ENCODE peak calls at places on chromosomes 4 and X, in five cellular contexts. F is small intestine, P is adipocyte, V is fibroblast of lung, I is pancreas. R is an unnamed sample.

GRCh38 chr4:163607292-163607691 is 112.8 kb downstream of the TMA16 start:
- DNase-seq in F (no peak), P (no peak), V (peak; percentile 22), I (no peak), R (no peak)

GRCh38 chrX:74531081-74531480 is 83.3 kb downstream of the RLIM start:
- DNase-seq in F (no peak), P (no peak), V (no peak), I (no peak), R (no peak)

GRCh38 chrX:15566244-15566643 is 34.5 kb downstream of the ACE2 start:
- DNase-seq in F (no peak), P (no peak), V (no peak), I (no peak), R (no peak)

GRCh38 chrX:136030357-136031225 is 45.4 kb downstream of the SLC9A6 start:
- DNase-seq in F (peak; percentile 2), P (peak; percentile 69), V (peak; percentile 94), I (no peak), R (no peak)

GRCh38 chrX:112714357-112714918 is 34.7 kb upstream of the LHFPL1 start:
- DNase-seq in F (no peak), P (peak; percentile 26), V (peak; percentile 23), I (no peak), R (no peak)

GRCh38 chr4:102429553-102429952 is 71.6 kb upstream of the NFKB1 start:
- DNase-seq in F (no peak), P (peak; percentile 70), V (peak; percentile 99), I (no peak), R (peak; percentile 68)

GRCh38 chrX:68697465-68698125 is 50.1 kb downstream of the STARD8 start:
- DNase-seq in F (no peak), P (no peak), V (no peak), I (no peak), R (no peak)

GRCh38 chrX:14936561-14936960 is 63.3 kb downstream of the MOSPD2 start:
- DNase-seq in F (no peak), P (peak; percentile 68), V (peak; percentile 79), I (no peak), R (peak; percentile 5)

GRCh38 chr4:2041234-2042130 is 17.6 kb upstream of the NAT8L start:
- DNase-seq in F (peak; percentile 37), P (peak; percentile 93), V (peak; percentile 51), I (peak; percentile 91), R (peak; percentile 55)

GRCh38 chr4:2044119-2044485 is 15.0 kb upstream of the NAT8L start:
- DNase-seq in F (no peak), P (no peak), V (no peak), I (no peak), R (no peak)

GRCh38 chr4:2042207-2042946 is 16.8 kb upstream of the NAT8L start:
- DNase-seq in F (no peak), P (peak; percentile 67), V (no peak), I (peak; percentile 80), R (no peak)

GRCh38 chr4:2043396-2044118 is 15.6 kb upstream of the NAT8L start:
- DNase-seq in F (no peak), P (no peak), V (no peak), I (no peak), R (no peak)

GRCh38 chr4:2042947-2043395 is 16.2 kb upstream of the NAT8L start:
- DNase-seq in F (no peak), P (no peak), V (no peak), I (no peak), R (no peak)
- H3K4me3 ChIP-seq in F (peak overlapping the region; percentile 70), P (no peak overlapping the region), V (peak overlapping the region; percentile 78), I (no peak overlapping the region), R (peak overlapping the region; percentile 90)

DNA sequence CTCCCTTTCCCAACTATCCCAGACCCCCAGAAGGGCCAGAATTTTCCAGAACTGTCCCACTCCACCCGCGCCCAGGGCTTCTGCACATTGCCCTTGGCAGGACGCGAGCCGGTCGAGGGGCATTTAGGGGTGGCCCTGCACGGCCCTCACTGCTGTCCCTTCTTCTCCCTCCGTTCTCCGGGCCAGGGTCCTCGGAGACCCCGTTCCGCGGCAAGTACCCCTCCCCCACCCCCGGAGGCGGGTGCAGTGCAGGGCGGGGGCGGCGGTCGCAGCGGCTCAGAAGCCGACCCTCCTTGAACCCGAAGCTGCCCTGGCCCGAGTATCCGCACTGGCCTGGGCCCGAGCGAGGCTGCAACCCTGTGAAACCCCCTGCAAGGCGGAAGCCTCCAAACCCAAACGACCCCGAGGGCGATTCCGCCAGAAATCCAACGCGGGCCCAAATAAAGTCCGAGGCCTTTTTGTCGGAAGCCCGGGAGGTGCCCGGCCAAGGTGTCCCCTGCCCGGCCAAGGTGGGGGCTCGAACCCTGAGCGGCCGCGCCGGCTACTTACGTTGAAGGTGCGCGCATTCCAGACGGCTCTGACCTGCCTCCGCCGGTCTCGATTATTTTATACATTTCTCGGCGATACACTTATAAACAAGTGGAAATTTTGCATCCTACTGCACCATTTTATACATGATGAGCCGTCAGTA is 53.2 kb upstream of the TMEM33 start:
- DNase-seq in F (no peak), P (no peak), V (no peak), I (no peak), R (no peak)
- H3K4me3 ChIP-seq in F (peak overlapping the region; percentile 12), P (peak overlapping the region; percentile 27), V (no peak overlapping the region), I (no peak overlapping the region), R (peak overlapping the region; percentile 57)

DNA sequence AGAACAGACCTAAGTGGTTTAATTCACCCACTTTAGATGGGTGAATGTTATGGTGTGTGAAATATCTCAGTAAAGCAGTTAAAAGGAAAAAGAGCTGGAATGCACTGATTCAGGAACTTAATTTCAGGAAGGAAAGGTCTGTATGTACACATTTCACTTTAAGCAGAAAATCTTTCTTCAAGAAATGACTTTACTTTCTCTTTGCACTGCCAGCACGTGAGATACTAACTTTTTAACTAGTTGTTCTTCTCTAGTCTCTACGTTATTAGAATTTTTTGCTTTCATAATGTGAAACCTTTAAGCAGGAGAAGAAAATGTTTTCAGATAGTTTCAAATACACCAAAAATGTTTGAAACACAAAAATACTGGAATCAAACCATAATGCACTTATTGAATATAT is 18.8 kb downstream of the C4orf46 start:
- DNase-seq in F (no peak), P (peak; percentile 22), V (no peak), I (no peak), R (no peak)
- H3K4me3 ChIP-seq in F (no peak overlapping the region), P (peak overlapping the region; percentile 68), V (peak overlapping the region; percentile 38), I (no peak overlapping the region), R (no peak overlapping the region)

GRCh38 chr4:24748758-24749350 is 46.5 kb upstream of the SOD3 start:
- DNase-seq in F (no peak), P (no peak), V (no peak), I (no peak), R (no peak)
- H3K4me3 ChIP-seq in F (no peak overlapping the region), P (no peak overlapping the region), V (no peak overlapping the region), I (no peak overlapping the region), R (no peak overlapping the region)

GRCh38 chrX:38806875-38807601 is 5.8 kb downstream of the MID1IP1 start:
- DNase-seq in F (peak; percentile 44), P (no peak), V (no peak), I (no peak), R (no peak)
- H3K4me3 ChIP-seq in F (peak overlapping the region; percentile 31), P (peak overlapping the region; percentile 79), V (peak overlapping the region; percentile 74), I (no peak overlapping the region), R (no peak overlapping the region)

DNA sequence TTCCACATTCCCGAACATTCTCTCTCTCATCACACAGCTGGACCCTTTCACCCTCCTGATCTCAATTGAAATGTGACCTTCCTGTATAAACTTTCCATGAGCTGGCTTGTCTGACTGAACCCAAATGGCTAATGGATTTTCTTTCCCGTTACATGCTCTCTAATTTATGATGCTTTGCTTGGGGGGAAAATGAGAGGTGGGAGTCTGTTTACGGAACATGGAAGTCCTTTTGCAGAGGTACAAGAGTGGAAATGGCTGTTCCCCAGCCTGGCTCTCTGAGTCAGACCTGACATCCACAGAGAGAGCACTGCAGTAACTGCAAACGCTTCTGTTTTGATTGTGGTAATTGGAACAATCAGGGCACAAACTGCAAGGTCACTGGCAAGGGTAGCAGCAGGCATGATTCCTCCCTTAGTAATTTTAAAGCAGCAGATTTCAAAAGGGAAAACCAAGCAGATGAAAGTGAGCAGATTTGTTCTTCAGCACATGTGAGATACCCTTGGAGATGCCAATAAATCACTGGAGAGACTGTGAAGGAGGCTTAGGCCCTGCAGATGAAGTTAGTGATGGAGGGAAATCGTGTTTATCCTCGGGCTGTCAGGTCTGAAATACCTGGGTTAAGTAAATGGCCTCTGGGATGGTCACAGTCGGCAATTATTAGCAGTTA is 83.9 kb downstream of the SNCA start:
- DNase-seq in F (no peak), P (peak; percentile 83), V (peak; percentile 81), I (no peak), R (peak; percentile 51)
- H3K4me3 ChIP-seq in F (no peak overlapping the region), P (peak overlapping the region; percentile 41), V (no peak overlapping the region), I (no peak overlapping the region), R (peak overlapping the region; percentile 26)